ENCODE peak calls at places on chromosomes 6 and 20, in seven cellular contexts. F, S, E, X, M, Q and Z are unnamed samples. For H3K4me1 and H3K9me3, the result is how much of the 10 kb centered on the place peaks cover.

GRCh38 chr6:139425780-139426179 is 51.3 kb upstream of the CITED2 start:
- DNase-seq in F (no peak), S (no peak), E (no peak), X (no peak), M (no peak), Q (peak), Z (no peak)

GRCh38 chr6:30000156-30000791 is 57.9 kb downstream of the HLA-A start:
- DNase-seq in F (no peak), S (no peak), E (no peak), X (no peak), M (no peak), Q (no peak), Z (no peak)

GRCh38 chr6:159899994-159900745 is 9.4 kb downstream of the MAS1 start:
- DNase-seq in F (no peak), S (no peak), E (peak), X (no peak), M (no peak), Q (peak), Z (no peak)

GRCh38 chr6:111841822-111842221 is 31.4 kb downstream of the FYN start:
- DNase-seq in F (no peak), S (peak), E (no peak), X (no peak), M (no peak), Q (peak), Z (no peak)

GRCh38 chr6:83633149-83633548 is 75.8 kb downstream of the SNAP91 start:
- DNase-seq in F (no peak), S (no peak), E (no peak), X (no peak), M (no peak), Q (no peak), Z (no peak)

GRCh38 chr6:162493917-162494316 is 233.6 kb downstream of the PRKN start:
- DNase-seq in F (no peak), S (no peak), E (no peak), X (no peak), M (no peak), Q (no peak), Z (no peak)

GRCh38 chr6:134379599-134379998 is 61.7 kb upstream of the SGK1 start:
- DNase-seq in F (no peak), S (no peak), E (no peak), X (no peak), M (no peak), Q (no peak), Z (no peak)

GRCh38 chr6:158039571-158040050 is 57.9 kb downstream of the SYNJ2 start:
- DNase-seq in F (peak), S (no peak), E (no peak), X (no peak), M (peak), Q (peak), Z (no peak)

GRCh38 chr6:18371010-18371409 is 16.1 kb upstream of the RNF144B start:
- DNase-seq in F (no peak), S (no peak), E (no peak), X (no peak), M (no peak), Q (no peak), Z (no peak)

GRCh38 chr6:129575378-129576118 is 134.4 kb downstream of the ARHGAP18 start:
- DNase-seq in F (no peak), S (no peak), E (peak), X (no peak), M (no peak), Q (peak), Z (peak)

GRCh38 chr6:133341607-133342158 is 100.5 kb downstream of the EYA4 start:
- DNase-seq in F (no peak), S (no peak), E (peak), X (no peak), M (no peak), Q (peak), Z (no peak)

GRCh38 chr6:24252215-24252614 is 105.6 kb downstream of the DCDC2 start:
- DNase-seq in F (no peak), S (no peak), E (no peak), X (no peak), M (no peak), Q (no peak), Z (peak)

GRCh38 chr6:114839019-114839418 is 496.2 kb upstream of the HS3ST5 start:
- DNase-seq in F (no peak), S (no peak), E (no peak), X (no peak), M (no peak), Q (no peak), Z (no peak)

GRCh38 chr6:139925894-139926641 is 551.6 kb upstream of the CITED2 start:
- DNase-seq in F (no peak), S (no peak), E (peak), X (no peak), M (no peak), Q (peak), Z (no peak)

GRCh38 chr20:44228465-44229258 is 18.1 kb upstream of the OSER1 start:
- DNase-seq in F (no peak), S (no peak), E (no peak), X (no peak), M (no peak), Q (no peak), Z (no peak)

GRCh38 chr6:155201461-155202226 is 62.2 kb upstream of the CLDN20 start:
- DNase-seq in F (no peak), S (no peak), E (peak), X (no peak), M (no peak), Q (peak), Z (peak)

GRCh38 chr6:127939442-127940066 is 38.7 kb upstream of the THEMIS start:
- DNase-seq in F (no peak), S (no peak), E (peak), X (no peak), M (no peak), Q (peak), Z (no peak)

GRCh38 chr6:53124131-53124800 is 24.4 kb downstream of the GCM1 start:
- DNase-seq in F (no peak), S (no peak), E (no peak), X (no peak), M (no peak), Q (no peak), Z (no peak)

GRCh38 chr20:25580711-25581110 is 4.6 kb downstream of the NINL start:
- DNase-seq in F (no peak), S (no peak), E (peak), X (no peak), M (no peak), Q (peak), Z (no peak)

DNA sequence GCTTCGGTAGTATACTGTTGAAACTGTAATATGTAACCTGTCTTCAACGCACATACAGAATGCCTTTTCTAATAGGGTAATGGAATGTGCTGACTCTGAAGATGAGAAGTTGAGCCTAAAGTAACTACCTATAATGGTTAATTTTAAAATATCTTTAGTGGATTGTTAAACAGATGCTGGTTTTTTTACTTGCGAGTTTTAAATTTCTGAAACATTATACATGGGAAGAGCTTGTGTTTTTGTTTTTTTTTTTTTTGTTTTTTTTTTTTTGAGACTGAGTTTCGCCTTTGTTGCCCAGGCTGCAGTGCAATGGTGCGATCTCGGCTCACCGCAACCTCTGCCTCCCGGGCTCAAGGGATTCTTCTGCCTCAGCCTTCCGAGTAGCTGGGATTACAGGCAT is 166.9 kb downstream of the JARID2 start:
- DNase-seq in F (no peak), S (no peak), E (no peak), X (no peak), M (no peak), Q (no peak), Z (no peak)
- H3K4me1 ChIP-seq in F (under half), S (under half), E (under half), X (under half), M (half or more), Q (under half), Z (under half)

DNA sequence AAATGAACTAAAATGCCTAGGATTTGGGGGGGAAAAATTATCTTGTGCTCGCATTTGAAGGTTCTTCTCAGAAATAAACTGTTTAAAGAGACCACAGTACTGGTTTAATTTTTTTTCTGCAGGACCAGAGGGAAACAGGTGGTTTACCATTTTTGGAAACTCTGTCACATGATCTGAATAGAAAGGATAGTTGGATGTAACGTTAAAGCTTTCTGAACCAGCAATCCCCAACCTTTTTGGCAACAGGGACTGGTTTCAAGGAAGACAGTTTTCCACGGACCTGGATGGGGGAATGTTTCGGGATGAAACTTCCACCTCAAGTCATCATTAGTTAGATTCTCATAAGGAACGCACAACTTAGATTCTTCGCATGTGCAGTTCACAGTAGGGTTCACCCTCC is 50.4 kb downstream of the MCM8 start:
- DNase-seq in F (no peak), S (no peak), E (no peak), X (no peak), M (no peak), Q (no peak), Z (no peak)
- H3K9me3 ChIP-seq in F (under half), S (under half), E (under half), X (under half), M (under half), Q (under half), Z (under half)

GRCh38 chr6:28693033-28693750 is 167.5 kb downstream of the GPX5 start:
- DNase-seq in F (no peak), S (peak), E (no peak), X (no peak), M (no peak), Q (peak), Z (no peak)
- H3K4me3 ChIP-seq in F (no peak), S (no peak), E (no peak), X (no peak), M (no peak), Q (no peak), Z (no peak)

DNA sequence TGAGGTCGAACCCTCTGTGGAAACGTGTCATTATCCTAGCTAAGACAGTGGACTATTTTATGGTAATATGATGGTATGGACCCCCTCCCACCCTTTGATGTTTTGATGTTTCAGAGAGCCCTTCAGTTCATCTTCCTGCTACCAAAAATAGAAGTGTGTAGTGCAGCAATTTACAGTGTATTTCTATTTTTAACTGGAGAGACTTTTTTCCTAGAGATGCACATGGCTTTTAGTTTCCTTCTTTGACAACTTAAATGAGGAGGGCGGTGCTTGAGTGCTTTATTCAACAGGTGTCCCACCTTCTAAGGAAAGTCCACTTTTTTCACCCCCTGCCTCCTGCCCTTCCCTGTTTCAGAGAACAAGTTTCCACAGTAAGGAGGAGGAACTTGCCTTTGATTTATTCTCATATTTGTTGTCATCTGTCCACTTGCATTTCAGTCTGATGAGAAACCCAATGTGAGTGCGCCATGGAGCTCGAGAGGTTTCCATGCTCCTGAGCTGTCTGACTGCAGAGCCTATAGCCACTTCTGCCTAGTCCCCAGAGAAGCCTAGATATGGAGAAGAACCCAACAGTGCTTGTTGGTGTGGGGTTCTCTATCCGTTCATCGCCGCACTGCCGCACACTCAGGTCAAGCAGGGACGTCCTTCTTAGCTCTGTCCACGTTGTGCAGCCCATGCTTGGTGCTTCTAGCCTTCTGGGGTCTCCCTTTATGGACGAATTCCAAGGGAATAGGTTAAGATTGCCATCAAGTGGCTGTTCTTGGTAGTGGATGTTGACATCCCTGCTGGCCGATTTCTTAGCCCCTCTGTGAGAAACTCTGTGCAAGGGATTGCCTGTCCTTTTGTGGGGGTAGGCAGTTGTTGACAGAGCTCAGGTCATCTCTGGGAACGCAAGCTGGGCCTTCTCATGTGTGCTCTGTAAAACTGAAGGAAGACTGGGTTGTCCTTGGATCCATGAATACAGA is 144.2 kb downstream of the JARID2 start:
- DNase-seq in F (no peak), S (no peak), E (peak), X (no peak), M (peak), Q (peak), Z (peak)
- H3K4me1 ChIP-seq in F (half or more), S (under half), E (under half), X (under half), M (half or more), Q (under half), Z (under half)

GRCh38 chr20:56957737-56958553 is 308.5 kb downstream of the BMP7 start:
- DNase-seq in F (no peak), S (no peak), E (peak), X (no peak), M (no peak), Q (peak), Z (peak)

GRCh38 chr20:56955673-56956072 is 310.8 kb downstream of the BMP7 start:
- DNase-seq in F (no peak), S (no peak), E (no peak), X (no peak), M (no peak), Q (no peak), Z (no peak)

GRCh38 chr20:56952258-56952929 is 314.0 kb downstream of the BMP7 start:
- DNase-seq in F (no peak), S (no peak), E (no peak), X (no peak), M (no peak), Q (no peak), Z (no peak)

GRCh38 chr20:56953055-56953586 is 313.3 kb downstream of the BMP7 start:
- DNase-seq in F (no peak), S (no peak), E (no peak), X (no peak), M (no peak), Q (no peak), Z (no peak)

GRCh38 chr20:56956536-56956935 is 309.9 kb downstream of the BMP7 start:
- DNase-seq in F (no peak), S (no peak), E (no peak), X (no peak), M (no peak), Q (no peak), Z (no peak)
- H3K9me3 ChIP-seq in F (under half), S (under half), E (under half), X (under half), M (under half), Q (under half), Z (under half)

DNA sequence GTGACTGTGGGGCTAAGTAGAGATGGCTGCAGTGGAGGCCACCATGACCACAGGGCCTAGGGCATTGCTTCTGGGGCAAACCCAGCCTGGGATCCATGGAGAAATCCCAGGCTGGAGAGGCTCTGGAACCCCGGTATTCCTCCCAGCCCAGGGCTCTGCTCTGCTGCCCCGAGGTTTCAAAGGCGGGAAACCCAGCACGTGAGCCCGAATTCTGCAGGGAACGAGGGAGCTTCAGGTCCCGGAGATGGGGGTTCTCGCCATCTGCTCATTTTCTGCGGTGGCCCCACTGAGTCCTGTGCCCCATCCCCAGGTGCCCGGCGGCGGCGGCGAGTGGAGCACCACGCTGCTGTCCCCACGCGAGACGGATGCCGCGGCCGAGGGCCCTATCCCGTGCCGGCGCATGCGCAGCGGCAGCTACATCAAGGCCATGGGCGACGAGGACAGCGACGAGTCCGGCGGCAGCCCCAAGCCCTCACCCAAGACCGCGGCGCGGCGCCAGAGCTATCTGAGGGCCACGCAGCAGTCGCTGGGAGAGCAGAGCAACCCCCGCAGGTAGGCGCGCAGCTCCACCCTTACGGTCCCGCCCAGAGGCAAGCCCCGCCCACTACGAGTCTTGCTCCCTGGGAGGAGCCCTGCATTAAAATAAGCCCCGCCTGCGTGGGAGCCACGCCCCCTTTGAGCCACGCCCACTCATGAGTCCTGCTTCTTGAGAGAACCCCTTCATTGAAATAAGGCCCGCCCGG is 105.3 kb upstream of the MYL9 start:
- DNase-seq in F (peak), S (peak), E (peak), X (peak), M (peak), Q (peak), Z (peak)
- H3K4me3 ChIP-seq in F (peak), S (peak), E (peak), X (no peak), M (peak), Q (no peak), Z (no peak)

DNA sequence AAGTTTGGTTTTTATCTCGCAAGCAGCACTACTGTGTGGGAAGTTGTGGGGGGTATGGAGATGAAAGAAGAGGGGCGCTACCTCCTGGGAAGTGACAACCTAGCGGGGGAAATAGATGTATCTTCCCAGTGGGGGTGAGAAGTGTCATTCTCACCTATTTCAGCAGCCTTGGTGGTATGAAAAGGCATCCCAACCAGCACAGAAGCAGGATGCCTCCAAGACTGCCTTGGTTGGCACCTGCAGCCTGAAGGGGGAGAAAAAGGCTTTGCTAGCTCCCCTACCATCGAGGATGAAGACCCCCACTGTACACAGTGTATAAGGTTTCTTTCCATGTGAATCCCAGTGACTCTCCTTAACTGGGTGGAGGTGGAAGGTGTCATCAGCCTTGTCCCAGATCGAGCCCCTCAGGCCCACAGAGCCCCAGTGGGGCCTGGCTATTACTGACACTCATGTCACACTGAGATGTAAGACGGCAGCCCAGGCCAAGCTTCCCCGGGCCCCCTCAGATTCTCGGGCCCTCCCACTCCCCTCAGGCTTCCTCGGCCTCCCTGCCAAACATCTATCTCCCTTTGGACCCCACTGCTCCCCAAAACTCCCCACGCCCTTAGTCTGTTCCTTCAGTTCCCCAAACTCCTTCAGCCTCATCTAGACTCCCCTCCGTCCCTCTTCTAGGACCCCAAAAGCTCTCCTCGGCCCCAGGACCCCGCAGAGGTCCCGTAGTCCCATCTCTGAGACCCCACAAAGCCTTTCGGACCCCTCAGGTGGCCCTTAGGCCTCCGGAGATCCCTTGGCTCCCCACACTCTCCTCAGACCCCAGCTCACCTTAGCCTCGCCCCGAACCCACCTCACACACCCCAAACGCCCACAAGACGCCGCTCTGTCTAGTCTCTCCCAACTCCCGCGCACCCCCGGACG is 688 bp downstream of the COMMD7 start:
- DNase-seq in F (peak), S (no peak), E (no peak), X (no peak), M (no peak), Q (no peak), Z (no peak)
- H3K4me1 ChIP-seq in F (under half), S (under half), E (under half), X (under half), M (under half), Q (under half), Z (under half)

DNA sequence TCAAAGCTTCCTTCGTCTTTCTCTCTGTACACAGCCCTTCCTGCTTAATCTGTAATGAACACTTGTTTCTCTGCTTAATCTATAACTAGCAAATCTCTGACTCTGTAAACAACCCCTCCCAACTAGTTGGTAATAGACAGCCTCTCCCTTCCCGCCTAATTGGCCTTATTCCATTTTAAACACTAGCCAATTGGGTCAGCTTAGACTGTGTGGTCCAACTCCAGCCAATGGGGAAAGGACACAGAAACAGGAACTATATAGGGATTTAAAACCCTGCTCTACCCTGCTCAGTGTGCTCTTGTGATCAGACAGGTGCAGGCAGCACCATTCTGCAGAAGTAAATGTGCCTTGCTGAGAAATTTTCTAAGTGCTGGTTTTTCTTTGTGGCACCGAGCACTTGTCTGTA is 18.5 kb downstream of the CHD6 start:
- DNase-seq in F (no peak), S (no peak), E (no peak), X (no peak), M (no peak), Q (peak), Z (no peak)
- H3K9me3 ChIP-seq in F (half or more), S (under half), E (under half), X (under half), M (under half), Q (under half), Z (under half)

GRCh38 chr6:167113047-167113446 is 9.8 kb upstream of the CCR6 start:
- DNase-seq in F (no peak), S (no peak), E (no peak), X (no peak), M (no peak), Q (no peak), Z (no peak)
- H3K4me3 ChIP-seq in F (no peak), S (no peak), E (no peak), X (no peak), M (no peak), Q (no peak), Z (no peak)